ENCODE peak calls at places on chromosomes 7 and 10, in six cellular contexts. One of them, this sample, is unnamed.

GRCh38 chr7:155792315-155792960 is 19.8 kb downstream of the SHH start:
- DNase-seq in HFF-Myc: no peak
- DNase-seq in H54: no peak
- DNase-seq in AG10803: no peak
- DNase-seq in activated CD8-positive, alpha-beta memory T cell treated with anti-CD3 and anti-CD28 coated beads, Interleukin-2, amount 50 U/mL, for 48 hours: no peak
- DNase-seq in mammary epithelial cell: no peak
- DNase-seq in this sample: no peak

GRCh38 chr10:126910196-126910595 is 5.0 kb downstream of the DOCK1 start:
- DNase-seq in H54: no peak
- DNase-seq in HFF-Myc: no peak
- DNase-seq in AG10803: no peak
- DNase-seq in mammary epithelial cell: peak
- DNase-seq in activated CD8-positive, alpha-beta memory T cell treated with anti-CD3 and anti-CD28 coated beads, Interleukin-2, amount 50 U/mL, for 48 hours: no peak
- DNase-seq in this sample: no peak

GRCh38 chr7:8147004-8147403 is 115.0 kb downstream of the ICA1 start:
- DNase-seq in mammary epithelial cell: no peak
- DNase-seq in HFF-Myc: no peak
- DNase-seq in activated CD8-positive, alpha-beta memory T cell treated with anti-CD3 and anti-CD28 coated beads, Interleukin-2, amount 50 U/mL, for 48 hours: no peak
- DNase-seq in AG10803: no peak
- DNase-seq in H54: no peak
- DNase-seq in this sample: no peak

GRCh38 chr10:33509231-33509871 is 174.9 kb upstream of the NRP1 start:
- DNase-seq in H54: peak
- DNase-seq in HFF-Myc: peak
- DNase-seq in AG10803: peak
- DNase-seq in mammary epithelial cell: peak
- DNase-seq in activated CD8-positive, alpha-beta memory T cell treated with anti-CD3 and anti-CD28 coated beads, Interleukin-2, amount 50 U/mL, for 48 hours: no peak
- DNase-seq in this sample: peak

GRCh38 chr10:63522129-63522687 is 1.0 kb downstream of the REEP3 start:
- DNase-seq in activated CD8-positive, alpha-beta memory T cell treated with anti-CD3 and anti-CD28 coated beads, Interleukin-2, amount 50 U/mL, for 48 hours: no peak
- DNase-seq in HFF-Myc: no peak
- DNase-seq in mammary epithelial cell: peak
- DNase-seq in H54: no peak
- DNase-seq in AG10803: no peak
- DNase-seq in this sample: no peak

GRCh38 chr10:70596110-70596798 is 6.3 kb downstream of the PRF1 start:
- DNase-seq in HFF-Myc: no peak
- DNase-seq in H54: no peak
- DNase-seq in AG10803: no peak
- DNase-seq in activated CD8-positive, alpha-beta memory T cell treated with anti-CD3 and anti-CD28 coated beads, Interleukin-2, amount 50 U/mL, for 48 hours: peak
- DNase-seq in mammary epithelial cell: no peak
- DNase-seq in this sample: no peak

GRCh38 chr10:31709028-31709427 is 219.6 kb downstream of the ARHGAP12 start:
- DNase-seq in mammary epithelial cell: no peak
- DNase-seq in AG10803: no peak
- DNase-seq in activated CD8-positive, alpha-beta memory T cell treated with anti-CD3 and anti-CD28 coated beads, Interleukin-2, amount 50 U/mL, for 48 hours: no peak
- DNase-seq in HFF-Myc: no peak
- DNase-seq in H54: no peak
- DNase-seq in this sample: no peak

GRCh38 chr7:93620057-93620456 is 45.5 kb upstream of the CALCR start:
- DNase-seq in H54: no peak
- DNase-seq in HFF-Myc: no peak
- DNase-seq in AG10803: no peak
- DNase-seq in activated CD8-positive, alpha-beta memory T cell treated with anti-CD3 and anti-CD28 coated beads, Interleukin-2, amount 50 U/mL, for 48 hours: no peak
- DNase-seq in mammary epithelial cell: no peak
- DNase-seq in this sample: no peak

GRCh38 chr10:108956149-108956548 is 967.2 kb downstream of the XPNPEP1 start:
- DNase-seq in activated CD8-positive, alpha-beta memory T cell treated with anti-CD3 and anti-CD28 coated beads, Interleukin-2, amount 50 U/mL, for 48 hours: no peak
- DNase-seq in mammary epithelial cell: no peak
- DNase-seq in AG10803: no peak
- DNase-seq in HFF-Myc: no peak
- DNase-seq in H54: no peak
- DNase-seq in this sample: no peak

GRCh38 chr10:47030191-47030698 is 119.0 kb downstream of the PTPN20 start:
- DNase-seq in activated CD8-positive, alpha-beta memory T cell treated with anti-CD3 and anti-CD28 coated beads, Interleukin-2, amount 50 U/mL, for 48 hours: peak
- DNase-seq in mammary epithelial cell: no peak
- DNase-seq in HFF-Myc: no peak
- DNase-seq in H54: no peak
- DNase-seq in AG10803: peak
- DNase-seq in this sample: no peak

GRCh38 chr7:1745576-1746490 is 75.8 kb downstream of the ELFN1 start:
- DNase-seq in H54: no peak
- DNase-seq in HFF-Myc: no peak
- DNase-seq in mammary epithelial cell: no peak
- DNase-seq in activated CD8-positive, alpha-beta memory T cell treated with anti-CD3 and anti-CD28 coated beads, Interleukin-2, amount 50 U/mL, for 48 hours: no peak
- DNase-seq in AG10803: no peak
- DNase-seq in this sample: no peak

GRCh38 chr7:81367335-81367801 is 402.5 kb downstream of the HGF start:
- DNase-seq in H54: no peak
- DNase-seq in AG10803: peak
- DNase-seq in HFF-Myc: peak
- DNase-seq in activated CD8-positive, alpha-beta memory T cell treated with anti-CD3 and anti-CD28 coated beads, Interleukin-2, amount 50 U/mL, for 48 hours: no peak
- DNase-seq in mammary epithelial cell: peak
- DNase-seq in this sample: peak

GRCh38 chr7:46681865-46682503 is 760.9 kb upstream of the IGFBP3 start:
- DNase-seq in activated CD8-positive, alpha-beta memory T cell treated with anti-CD3 and anti-CD28 coated beads, Interleukin-2, amount 50 U/mL, for 48 hours: no peak
- DNase-seq in H54: no peak
- DNase-seq in AG10803: peak
- DNase-seq in HFF-Myc: no peak
- DNase-seq in mammary epithelial cell: no peak
- DNase-seq in this sample: no peak

GRCh38 chr7:106560482-106560881 is 100.5 kb downstream of the CCDC71L start:
- DNase-seq in H54: no peak
- DNase-seq in activated CD8-positive, alpha-beta memory T cell treated with anti-CD3 and anti-CD28 coated beads, Interleukin-2, amount 50 U/mL, for 48 hours: no peak
- DNase-seq in AG10803: no peak
- DNase-seq in HFF-Myc: no peak
- DNase-seq in mammary epithelial cell: no peak
- DNase-seq in this sample: no peak

GRCh38 chr10:100359529-100360150 is 12.6 kb downstream of the SCD start:
- DNase-seq in activated CD8-positive, alpha-beta memory T cell treated with anti-CD3 and anti-CD28 coated beads, Interleukin-2, amount 50 U/mL, for 48 hours: no peak
- DNase-seq in H54: no peak
- DNase-seq in AG10803: no peak
- DNase-seq in mammary epithelial cell: no peak
- DNase-seq in HFF-Myc: no peak
- DNase-seq in this sample: no peak

GRCh38 chr10:59657724-59658123 is 51.9 kb downstream of the SLC16A9 start:
- DNase-seq in HFF-Myc: no peak
- DNase-seq in mammary epithelial cell: no peak
- DNase-seq in H54: no peak
- DNase-seq in activated CD8-positive, alpha-beta memory T cell treated with anti-CD3 and anti-CD28 coated beads, Interleukin-2, amount 50 U/mL, for 48 hours: no peak
- DNase-seq in AG10803: no peak
- DNase-seq in this sample: peak

GRCh38 chr10:24665001-24665400 is 58.7 kb downstream of the ARHGAP21 start:
- DNase-seq in H54: no peak
- DNase-seq in AG10803: no peak
- DNase-seq in HFF-Myc: no peak
- DNase-seq in mammary epithelial cell: no peak
- DNase-seq in activated CD8-positive, alpha-beta memory T cell treated with anti-CD3 and anti-CD28 coated beads, Interleukin-2, amount 50 U/mL, for 48 hours: no peak
- DNase-seq in this sample: no peak

This sample was measured in trophoblast cell.